ENCODE peak calls at places on chromosomes 3 and 15, in six cellular contexts. W, X, Y, A, I and R are unnamed samples.

GRCh38 chr3:190883973-190884832 is 21.7 kb upstream of the GMNC start:
- DNase-seq in W (peak; percentile 27), X (peak; percentile 41), Y (peak; percentile 65), A (peak; percentile 54), I (peak; percentile 66), R (peak; percentile 62)

GRCh38 chr3:184687363-184688049 is 24.4 kb downstream of the MAGEF1 start:
- DNase-seq in W (no peak), X (no peak), Y (no peak), A (no peak), I (no peak), R (no peak)

GRCh38 chr15:26772588-26773484 is at the start of gene GABRB3:
- DNase-seq in W (no peak), X (peak; percentile 80), Y (peak; percentile 87), A (peak; percentile 59), I (no peak), R (no peak)

GRCh38 chr3:86229086-86229774 is 761.7 kb downstream of the VGLL3 start:
- DNase-seq in W (no peak), X (no peak), Y (no peak), A (no peak), I (no peak), R (no peak)

GRCh38 chr3:59551834-59552233 is 502.0 kb upstream of the CFAP20DC start:
- DNase-seq in W (no peak), X (no peak), Y (no peak), A (no peak), I (no peak), R (no peak)

GRCh38 chr3:112651516-112651915 is 10.6 kb upstream of the CCDC80 start:
- DNase-seq in W (no peak), X (no peak), Y (no peak), A (no peak), I (peak; percentile 55), R (no peak)

GRCh38 chr3:24287728-24288450 is 206.8 kb downstream of the THRB start:
- DNase-seq in W (no peak), X (no peak), Y (no peak), A (no peak), I (no peak), R (no peak)

GRCh38 chr3:44237161-44237560 is 4.5 kb upstream of the TOPAZ1 start:
- DNase-seq in W (no peak), X (no peak), Y (no peak), A (no peak), I (no peak), R (no peak)

GRCh38 chr15:101348015-101348414 is 53.0 kb upstream of the SNRPA1 start:
- DNase-seq in W (no peak), X (no peak), Y (peak; percentile 28), A (no peak), I (no peak), R (no peak)

GRCh38 chr3:50167782-50168317 is 12.7 kb downstream of the SEMA3F start:
- DNase-seq in W (no peak), X (no peak), Y (no peak), A (no peak), I (no peak), R (no peak)

GRCh38 chr3:127276396-127276795 is 11.4 kb downstream of the PRR20G start:
- DNase-seq in W (no peak), X (no peak), Y (no peak), A (no peak), I (no peak), R (no peak)

GRCh38 chr3:142876417-142876816 is 12.5 kb downstream of the PCOLCE2 start:
- DNase-seq in W (no peak), X (no peak), Y (no peak), A (no peak), I (no peak), R (no peak)

GRCh38 chr3:130759692-130760338 is 13.2 kb upstream of the PIK3R4 start:
- DNase-seq in W (no peak), X (peak; percentile 39), Y (peak; percentile 63), A (peak; percentile 32), I (peak; percentile 49), R (peak; percentile 60)

GRCh38 chr3:127207727-127208482 is 15.0 kb downstream of the PRR23E start:
- DNase-seq in W (no peak), X (peak; percentile 15), Y (no peak), A (no peak), I (no peak), R (no peak)

GRCh38 chr3:102485701-102486100 is 50.9 kb downstream of the ZPLD1 start:
- DNase-seq in W (no peak), X (no peak), Y (no peak), A (no peak), I (no peak), R (no peak)

GRCh38 chr3:158330820-158331219 is 220.9 kb downstream of the RSRC1 start:
- DNase-seq in W (no peak), X (no peak), Y (peak; percentile 3), A (no peak), I (peak; percentile 40), R (peak; percentile 21)

GRCh38 chr3:81920805-81921204 is 159.4 kb upstream of the GBE1 start:
- DNase-seq in W (no peak), X (no peak), Y (no peak), A (no peak), I (no peak), R (no peak)

GRCh38 chr15:25780479-25781255 is 82.5 kb downstream of the ATP10A start:
- DNase-seq in W (no peak), X (peak; percentile 23), Y (no peak), A (no peak), I (no peak), R (no peak)

GRCh38 chr15:41881925-41882688 is 11.7 kb downstream of the SPTBN5 start:
- DNase-seq in W (no peak), X (peak; percentile 68), Y (peak; percentile 32), A (no peak), I (no peak), R (no peak)

GRCh38 chr3:189339996-189340395 is 168.2 kb downstream of the TPRG1 start:
- DNase-seq in W (no peak), X (no peak), Y (no peak), A (no peak), I (no peak), R (no peak)

DNA sequence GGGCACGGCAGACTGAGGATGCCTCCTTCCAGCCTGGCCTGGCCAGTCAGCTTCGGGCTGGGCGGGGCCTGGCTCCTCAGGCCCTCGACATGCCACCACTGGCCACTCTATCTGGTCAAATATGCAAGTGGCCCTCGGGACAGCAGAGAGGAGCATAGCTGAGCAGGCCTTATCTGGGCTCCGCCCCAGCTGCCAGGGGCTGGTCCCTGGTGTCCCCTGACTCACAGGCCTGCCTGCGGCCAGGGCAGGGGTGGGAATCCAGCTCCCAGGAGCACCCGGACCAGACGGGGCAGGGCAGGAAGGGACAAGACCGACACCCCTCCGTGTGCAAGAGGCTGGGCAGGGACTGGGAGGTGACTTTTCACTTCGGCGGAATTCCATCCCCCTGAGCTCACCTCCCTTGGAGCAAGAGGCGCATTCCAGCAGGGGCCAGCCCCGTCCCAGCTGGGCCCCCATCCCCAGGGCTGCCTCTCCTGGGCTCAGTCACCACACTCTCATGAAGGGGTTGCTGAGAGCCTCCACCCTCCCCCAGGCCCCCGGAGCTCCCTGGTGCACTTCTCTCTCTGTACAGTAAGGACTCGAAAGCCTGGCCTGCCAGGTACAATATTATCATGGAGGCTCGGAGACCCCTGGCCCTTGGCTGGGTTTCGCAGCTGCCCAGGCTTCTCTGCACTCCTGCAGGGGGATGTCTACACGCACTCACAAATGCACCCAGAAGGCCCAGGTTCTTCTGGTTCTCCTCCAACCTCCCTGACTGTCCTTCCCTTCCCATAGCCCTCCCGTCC is 29.5 kb downstream of the WNT7A start:
- DNase-seq in W (peak; percentile 68), X (peak; percentile 79), Y (peak; percentile 97), A (no peak), I (no peak), R (no peak)
- H2BK120ac ChIP-seq in W (no peak overlapping the region), X (no peak overlapping the region), Y (no peak overlapping the region), A (no peak overlapping the region), I (no peak overlapping the region), R (no peak overlapping the region)

GRCh38 chr15:66149871-66150270 is 103.7 kb downstream of the MEGF11 start:
- DNase-seq in W (no peak), X (no peak), Y (no peak), A (no peak), I (no peak), R (no peak)

GRCh38 chr15:66147440-66147839 is 106.1 kb downstream of the MEGF11 start:
- DNase-seq in W (no peak), X (no peak), Y (no peak), A (no peak), I (no peak), R (no peak)

GRCh38 chr15:66142341-66142740 is 111.2 kb downstream of the MEGF11 start:
- DNase-seq in W (no peak), X (no peak), Y (no peak), A (no peak), I (no peak), R (no peak)

GRCh38 chr15:66148187-66148586 is 105.4 kb downstream of the MEGF11 start:
- DNase-seq in W (no peak), X (no peak), Y (no peak), A (no peak), I (no peak), R (no peak)

GRCh38 chr15:66145242-66146182 is 108.0 kb downstream of the MEGF11 start:
- DNase-seq in W (no peak), X (no peak), Y (no peak), A (no peak), I (no peak), R (no peak)
- H3K27ac ChIP-seq in W (no peak overlapping the region), X (no peak overlapping the region), Y (no peak overlapping the region), A (no peak overlapping the region), I (no peak overlapping the region), R (no peak overlapping the region)

GRCh38 chr15:55290361-55291057 is 896 bp upstream of the RAB27A start:
- DNase-seq in W (peak; percentile 43), X (peak; percentile 88), Y (peak; percentile 92), A (peak; percentile 66), I (peak; percentile 70), R (peak; percentile 90)
- H2BK120ac ChIP-seq in W (no peak overlapping the region), X (no peak overlapping the region), Y (no peak overlapping the region), A (no peak overlapping the region), I (no peak overlapping the region), R (no peak overlapping the region)

GRCh38 chr3:120393761-120394160 is 44.6 kb upstream of the LRRC58 start:
- DNase-seq in W (no peak), X (no peak), Y (no peak), A (no peak), I (no peak), R (no peak)
- H3K27ac ChIP-seq in W (no peak overlapping the region), X (no peak overlapping the region), Y (no peak overlapping the region), A (no peak overlapping the region), I (no peak overlapping the region), R (no peak overlapping the region)

GRCh38 chr15:65383991-65384390 is 6.2 kb upstream of the IGDCC3 start:
- DNase-seq in W (no peak), X (no peak), Y (no peak), A (no peak), I (no peak), R (no peak)
- H2BK120ac ChIP-seq in W (no peak overlapping the region), X (no peak overlapping the region), Y (no peak overlapping the region), A (no peak overlapping the region), I (no peak overlapping the region), R (no peak overlapping the region)

GRCh38 chr3:45762647-45763330 is 33.5 kb downstream of the SLC6A20 start:
- DNase-seq in W (no peak), X (no peak), Y (no peak), A (no peak), I (no peak), R (no peak)
- H3K27ac ChIP-seq in W (no peak overlapping the region), X (no peak overlapping the region), Y (no peak overlapping the region), A (no peak overlapping the region), I (no peak overlapping the region), R (no peak overlapping the region)